ENCODE peak calls at places on chromosomes 5 and 9, in ten cellular contexts. P, U, O, Q, G, N, A, E, R and V are unnamed samples.

GRCh38 chr9:37710039-37710438 is 43.6 kb upstream of the TRMT10B start:
- DNase-seq in E (no peak), U (no peak), Q (no peak), R (no peak), A (no peak), G (no peak), O (no peak), N (no peak), P (no peak), V (no peak)

GRCh38 chr5:55320571-55320970 is 12.8 kb downstream of the MTREX start:
- DNase-seq in Q (no peak), O (peak; percentile 72), R (no peak), N (no peak), U (no peak), G (no peak), P (peak; percentile 26), A (no peak), E (peak; percentile 72), V (no peak)

GRCh38 chr5:141208478-141208877 is at the start of gene PCDHB12:
- DNase-seq in Q (no peak), E (peak; percentile 55), G (no peak), R (no peak), U (peak; percentile 55), A (peak; percentile 24), O (peak; percentile 9), P (peak; percentile 24), N (no peak), V (no peak)

GRCh38 chr9:129343697-129344375 is 165.8 kb upstream of the IER5L start:
- DNase-seq in G (peak; percentile 81), R (no peak), E (no peak), N (no peak), O (no peak), U (no peak), A (no peak), Q (no peak), P (no peak), V (peak; percentile 91)

GRCh38 chr5:67051164-67051563 is 145.4 kb downstream of the CD180 start:
- DNase-seq in E (no peak), N (no peak), P (no peak), Q (no peak), O (no peak), U (no peak), A (no peak), G (no peak), R (no peak), V (no peak)

GRCh38 chr5:95822408-95823240 is at the start of gene GLRX:
- DNase-seq in O (peak; percentile 97), U (peak; percentile 85), E (peak; percentile 97), A (peak; percentile 82), G (peak; percentile 77), Q (peak; percentile 90), R (peak; percentile 47), P (peak; percentile 98), N (peak; percentile 80), V (peak; percentile 77)

GRCh38 chr5:66315784-66316183 is 171.7 kb downstream of the SREK1 start:
- DNase-seq in G (no peak), O (no peak), N (no peak), Q (no peak), R (no peak), A (no peak), E (no peak), U (no peak), P (no peak), V (no peak)

GRCh38 chr5:138240690-138241385 is 27.7 kb upstream of the CDC23 start:
- DNase-seq in Q (no peak), P (no peak), E (no peak), R (no peak), N (no peak), G (no peak), O (no peak), U (no peak), A (no peak), V (no peak)

GRCh38 chr5:112776301-112776856 is 38.7 kb downstream of the APC start:
- DNase-seq in P (peak; percentile 92), O (peak; percentile 94), E (peak; percentile 93), N (no peak), G (no peak), R (no peak), U (no peak), A (no peak), Q (peak; percentile 31), V (no peak)

GRCh38 chr5:123966781-123967180 is 454.8 kb downstream of the CSNK1G3 start:
- DNase-seq in U (no peak), O (no peak), R (no peak), E (no peak), Q (no peak), N (no peak), G (no peak), A (no peak), P (no peak), V (no peak)

GRCh38 chr9:99134893-99135341 is 30.0 kb downstream of the TGFBR1 start:
- DNase-seq in Q (peak; percentile 31), O (peak; percentile 38), R (no peak), U (no peak), E (peak; percentile 77), P (peak; percentile 67), G (no peak), A (no peak), N (no peak), V (no peak)

GRCh38 chr5:45038366-45038987 is 229.7 kb downstream of the MRPS30 start:
- DNase-seq in Q (no peak), E (peak; percentile 48), U (peak; percentile 63), P (no peak), A (peak; percentile 48), O (peak; percentile 45), G (no peak), R (no peak), N (no peak), V (no peak)

GRCh38 chr5:64207978-64208377 is 42.3 kb downstream of the RNF180 start:
- DNase-seq in G (no peak), R (no peak), P (no peak), Q (no peak), N (no peak), O (peak; percentile 57), A (peak; percentile 40), E (peak; percentile 44), U (peak; percentile 24), V (no peak)

GRCh38 chr5:178602752-178603151 is 12.6 kb upstream of the COL23A1 start:
- DNase-seq in N (no peak), Q (no peak), P (peak; percentile 48), A (no peak), R (no peak), O (peak; percentile 22), U (no peak), E (peak; percentile 35), G (no peak), V (no peak)

GRCh38 chr5:41648976-41649375 is 138.6 kb upstream of the PLCXD3 start:
- DNase-seq in U (no peak), P (no peak), A (no peak), N (no peak), G (no peak), Q (no peak), R (no peak), O (no peak), E (no peak), V (no peak)